ENCODE peak calls at places on chromosomes 1 and 21, in seven cellular contexts. G is A549, K is brain microvascular endothelial cell, M is pancreas, T is psoas muscle, Z is uterus, L is fibroblast of mammary gland. V is an unnamed sample.

GRCh38 chr1:179036844-179037465 is 11.3 kb downstream of the FAM20B start:
- DNase-seq in G (no peak), K (no peak), M (no peak), T (no peak), Z (no peak), L (peak; percentile 64), V (peak; percentile 76)

GRCh38 chr1:109969430-109969829 is 15.1 kb upstream of the AHCYL1 start:
- DNase-seq in G (no peak), K (peak; percentile 46), M (no peak), T (no peak), Z (no peak), L (peak; percentile 89), V (peak; percentile 64)

GRCh38 chr21:42234464-42235241 is 15.7 kb downstream of the ABCG1 start:
- DNase-seq in G (peak; percentile 28), K (peak; percentile 24), M (peak; percentile 73), T (peak; percentile 86), Z (peak; percentile 49), L (no peak), V (peak; percentile 61)

GRCh38 chr1:43978551-43979260 is at the start of gene B4GALT2:
- DNase-seq in G (no peak), K (no peak), M (peak; percentile 63), T (peak; percentile 74), Z (peak; percentile 26), L (peak; percentile 30), V (peak; percentile 45)

GRCh38 chr1:203200059-203200553 is 13.6 kb upstream of the CHI3L1 start:
- DNase-seq in G (no peak), K (no peak), M (no peak), T (no peak), Z (peak; percentile 57), L (peak; percentile 94), V (peak; percentile 88)

GRCh38 chr1:109498161-109498801 is 4.4 kb downstream of the CYB561D1 start:
- DNase-seq in G (peak; percentile 31), K (peak; percentile 29), M (no peak), T (no peak), Z (no peak), L (peak; percentile 34), V (peak; percentile 33)

GRCh38 chr1:11444907-11445306 is 34.0 kb upstream of the DISP3 start:
- DNase-seq in G (no peak), K (no peak), M (no peak), T (no peak), Z (no peak), L (no peak), V (no peak)

GRCh38 chr21:41802185-41802584 is 35.3 kb upstream of the RIPK4 start:
- DNase-seq in G (no peak), K (no peak), M (no peak), T (no peak), Z (no peak), L (no peak), V (no peak)

GRCh38 chr1:200191993-200192392 is 164.5 kb downstream of the NR5A2 start:
- DNase-seq in G (no peak), K (no peak), M (no peak), T (no peak), Z (no peak), L (no peak), V (no peak)

GRCh38 chr1:8481650-8482380 is 163.9 kb downstream of the SLC45A1 start:
- DNase-seq in G (no peak), K (no peak), M (no peak), T (no peak), Z (no peak), L (no peak), V (no peak)

GRCh38 chr1:195960580-195960979 is 647.7 kb downstream of the KCNT2 start:
- DNase-seq in G (no peak), K (no peak), M (no peak), T (no peak), Z (no peak), L (no peak), V (no peak)

GRCh38 chr1:207754942-207755689 is 3.3 kb downstream of the CD46 start:
- DNase-seq in G (no peak), K (no peak), M (no peak), T (no peak), Z (no peak), L (peak; percentile 31), V (peak; percentile 43)

GRCh38 chr1:198681831-198682756 is 43.3 kb downstream of the PTPRC start:
- DNase-seq in G (no peak), K (peak; percentile 97), M (no peak), T (peak; percentile 42), Z (peak; percentile 26), L (peak; percentile 86), V (peak; percentile 81)

GRCh38 chr1:100624886-100625430 is 87.0 kb downstream of the GPR88 start:
- DNase-seq in G (no peak), K (peak; percentile 59), M (no peak), T (no peak), Z (no peak), L (peak; percentile 61), V (no peak)

GRCh38 chr1:248143311-248143710 is 1.6 kb upstream of the OR2M5 start:
- DNase-seq in G (no peak), K (no peak), M (no peak), T (no peak), Z (no peak), L (no peak), V (no peak)

GRCh38 chr1:102799496-102799895 is 308.8 kb downstream of the COL11A1 start:
- DNase-seq in G (no peak), K (peak; percentile 17), M (no peak), T (no peak), Z (no peak), L (peak; percentile 2), V (no peak)

GRCh38 chr1:61391730-61392129 is 309.4 kb downstream of the NFIA start:
- DNase-seq in G (no peak), K (no peak), M (no peak), T (no peak), Z (no peak), L (no peak), V (no peak)

GRCh38 chr1:78303620-78304019 is 187.2 kb upstream of the PTGFR start:
- DNase-seq in G (no peak), K (peak; percentile 66), M (no peak), T (peak; percentile 61), Z (peak; percentile 52), L (peak; percentile 98), V (peak; percentile 98)

GRCh38 chr21:17554619-17555472 is 42.0 kb downstream of the CXADR start:
- DNase-seq in G (peak; percentile 26), K (no peak), M (no peak), T (no peak), Z (no peak), L (peak; percentile 35), V (peak; percentile 14)

GRCh38 chr21:26769613-26770188 is 75.5 kb downstream of the ADAMTS1 start:
- DNase-seq in G (no peak), K (peak; percentile 49), M (no peak), T (no peak), Z (peak; percentile 32), L (peak; percentile 75), V (peak; percentile 58)

GRCh38 chr21:29257701-29258100 is 41.0 kb upstream of the BACH1 start:
- DNase-seq in G (no peak), K (no peak), M (no peak), T (no peak), Z (no peak), L (no peak), V (peak; percentile 78)

GRCh38 chr1:215082532-215083407 is at the start of gene KCNK2:
- DNase-seq in G (no peak), K (no peak), M (peak; percentile 14), T (peak; percentile 50), Z (no peak), L (peak; percentile 56), V (peak; percentile 18)

GRCh38 chr1:75135829-75136142 is 1.6 kb downstream of the LHX8 start:
- DNase-seq in G (no peak), K (no peak), M (no peak), T (no peak), Z (no peak), L (no peak), V (no peak)

DNA sequence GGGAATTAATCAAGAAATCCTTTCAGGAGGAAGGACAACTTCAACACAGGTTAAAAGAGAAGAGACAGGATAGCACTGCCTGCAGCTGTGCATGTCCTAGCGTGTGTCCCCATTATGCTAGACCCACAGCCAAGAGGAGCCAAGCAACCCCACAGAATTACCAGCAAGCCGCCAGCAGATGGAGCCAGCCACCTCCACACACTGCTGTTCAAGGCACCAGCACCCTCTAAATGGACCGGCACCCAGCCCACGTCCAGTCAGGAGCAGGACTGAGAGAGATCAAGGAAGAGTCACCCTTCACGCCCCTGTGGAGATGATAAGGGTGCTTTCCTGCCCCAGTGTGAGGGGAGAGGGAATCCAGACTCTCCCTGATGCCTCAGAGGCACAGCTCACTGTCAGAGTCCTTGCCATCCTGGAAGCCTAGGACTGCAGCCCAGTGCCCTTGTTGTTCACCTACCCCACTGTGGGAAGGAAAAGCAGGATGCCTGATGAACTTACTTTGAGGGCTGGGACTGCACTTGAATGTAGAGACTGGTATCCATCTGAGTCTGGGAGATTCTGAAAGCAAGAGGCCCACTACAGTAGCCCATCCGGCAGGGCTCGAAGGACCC is 37.1 kb upstream of the CTTNBP2NL start:
- DNase-seq in G (peak; percentile 23), K (peak; percentile 60), M (peak; percentile 63), T (peak; percentile 86), Z (peak; percentile 84), L (peak; percentile 71), V (peak; percentile 77)
- H3K4me3 ChIP-seq in G (no peak overlapping the region), K (no peak overlapping the region), M (no peak overlapping the region), T (no peak overlapping the region), Z (no peak overlapping the region), L (no peak overlapping the region), V (no peak overlapping the region)

GRCh38 chr1:15739745-15740144 is 2.6 kb upstream of the TMEM82 start:
- DNase-seq in G (no peak), K (no peak), M (no peak), T (peak; percentile 49), Z (no peak), L (no peak), V (no peak)
- TF ChIP-seq CTCF in G (no peak), K (peak; percentile 44), M (no peak), T (no peak), Z (no peak), L (no peak), V (no peak)

GRCh38 chr1:153374077-153374476 is 1.3 kb downstream of the S100A12 start:
- DNase-seq in G (no peak), K (no peak), M (no peak), T (no peak), Z (no peak), L (no peak), V (no peak)
- H3K4me3 ChIP-seq in G (no peak overlapping the region), K (no peak overlapping the region), M (no peak overlapping the region), T (no peak overlapping the region), Z (no peak overlapping the region), L (no peak overlapping the region), V (no peak overlapping the region)

GRCh38 chr1:17919525-17920439 is 164.6 kb downstream of the ACTL8 start:
- DNase-seq in G (peak; percentile 25), K (peak; percentile 57), M (no peak), T (no peak), Z (no peak), L (peak; percentile 54), V (peak; percentile 7)
- TF ChIP-seq CTCF in G (peak; percentile 34), K (peak; percentile 19), M (no peak), T (no peak), Z (no peak), L (no peak), V (no peak)

DNA sequence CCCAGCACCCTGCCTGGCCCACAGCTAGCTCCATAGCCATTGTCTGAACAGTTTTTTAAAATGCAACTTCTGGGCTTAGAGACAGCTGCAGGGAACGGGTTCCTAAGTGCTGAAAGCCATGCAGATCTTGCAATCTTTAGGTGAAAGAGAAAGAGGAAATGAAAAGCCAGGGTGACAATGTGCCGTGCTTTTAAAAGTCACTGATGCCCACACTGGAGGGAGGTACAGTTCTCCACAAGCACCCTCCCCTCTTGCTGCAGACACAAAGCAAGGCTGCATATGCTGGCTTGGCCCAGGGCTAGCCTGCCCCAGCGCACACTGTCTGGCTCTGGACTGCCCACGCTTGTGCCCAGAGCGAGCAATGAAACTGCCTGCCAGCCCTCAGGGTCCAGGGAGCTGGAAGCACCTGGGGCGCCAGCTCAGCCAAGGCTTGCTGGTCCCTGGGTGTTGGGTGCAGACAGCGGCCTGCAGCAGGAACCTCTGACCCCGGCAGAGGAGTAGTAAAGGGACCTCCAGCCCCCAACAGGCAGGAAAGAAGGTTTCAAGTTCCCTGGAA is 70.4 kb downstream of the AJAP1 start:
- DNase-seq in G (no peak), K (no peak), M (no peak), T (no peak), Z (no peak), L (no peak), V (no peak)
- H3K4me3 ChIP-seq in G (no peak overlapping the region), K (no peak overlapping the region), M (no peak overlapping the region), T (no peak overlapping the region), Z (no peak overlapping the region), L (no peak overlapping the region), V (no peak overlapping the region)